ENCODE peak calls at places on chromosomes 12 and 14, in ten cellular contexts. P, T, A, E, I, Y, X, Z, F and D are unnamed samples.

GRCh38 chr12:121467638-121468403 is 67.9 kb downstream of the RNF34 start:
- DNase-seq in P (no peak), T (no peak), A (no peak), E (no peak), I (peak), Y (no peak), X (peak), Z (no peak), F (no peak), D (no peak)

GRCh38 chr12:85484387-85484786 is 204.4 kb downstream of the ALX1 start:
- DNase-seq in P (no peak), T (no peak), A (no peak), E (no peak), I (no peak), Y (no peak), X (no peak), Z (no peak), F (no peak), D (no peak)

GRCh38 chr14:99327050-99327449 is 55.1 kb upstream of the BCL11B start:
- DNase-seq in P (no peak), T (no peak), A (no peak), E (no peak), I (no peak), Y (no peak), X (peak), Z (no peak), F (no peak), D (no peak)

GRCh38 chr12:110537605-110538409 is 35.7 kb downstream of the RAD9B start:
- DNase-seq in P (no peak), T (no peak), A (no peak), E (no peak), I (peak), Y (peak), X (no peak), Z (no peak), F (no peak), D (peak)

GRCh38 chr12:96487214-96487613 is 2.2 kb upstream of the CFAP54 start:
- DNase-seq in P (no peak), T (no peak), A (no peak), E (no peak), I (no peak), Y (peak), X (no peak), Z (no peak), F (no peak), D (peak)

GRCh38 chr12:562634-563033 is 100.6 kb downstream of the NINJ2 start:
- DNase-seq in P (no peak), T (no peak), A (no peak), E (no peak), I (no peak), Y (no peak), X (no peak), Z (no peak), F (no peak), D (no peak)

GRCh38 chr12:90999946-91000345 is 4.8 kb downstream of the EPYC start:
- DNase-seq in P (no peak), T (no peak), A (no peak), E (no peak), I (no peak), Y (no peak), X (no peak), Z (no peak), F (no peak), D (peak)

GRCh38 chr12:102948941-102949352 is 8.5 kb upstream of the ASCL1 start:
- DNase-seq in P (no peak), T (peak), A (peak), E (peak), I (no peak), Y (peak), X (peak), Z (peak), F (peak), D (peak)

GRCh38 chr12:9244894-9245293 is 36.7 kb upstream of the PZP start:
- DNase-seq in P (no peak), T (no peak), A (no peak), E (peak), I (no peak), Y (no peak), X (no peak), Z (no peak), F (peak), D (peak)

GRCh38 chr12:75360920-75361319 is 26.4 kb downstream of the GLIPR1L1 start:
- DNase-seq in P (no peak), T (no peak), A (no peak), E (no peak), I (no peak), Y (no peak), X (no peak), Z (no peak), F (no peak), D (no peak)